ENCODE peak calls at places on chromosome 5, in seven cellular contexts. Y is GF-D8; I is endothelial cell; Q is WTC11; F is stimulated activated CD4-positive, alpha-beta T cell treated with anti-CD3 and anti-CD28 coated beads, Interleukin-12 subunit alpha, Interleukin-12 subunit beta, amount 100 ng/mL, for 24 hours; O is RCC 7860; L is aorta. D is an unnamed sample.
A peak's percentile ranks its signal among the peaks of the same experiment; 100 is the strongest.

GRCh38 chr5:1017691-1018455 is 9.3 kb downstream of the NKD2 start:
- DNase-seq in Y (no peak), I (no peak), O (no peak), F (no peak), L (peak; percentile 69), Q (no peak), D (no peak)

GRCh38 chr5:38613475-38613874 is 57.0 kb upstream of the LIFR start:
- DNase-seq in Q (no peak), L (no peak), I (no peak), O (no peak), F (no peak), Y (no peak), D (no peak)

GRCh38 chr5:125109293-125109692 is 362.9 kb upstream of the ZNF608 start:
- DNase-seq in L (no peak), O (peak; percentile 53), F (no peak), Y (no peak), Q (no peak), I (no peak), D (no peak)

GRCh38 chr5:34735436-34736426 is 79.6 kb downstream of the RAI14 start:
- DNase-seq in I (no peak), O (peak; percentile 81), Y (no peak), Q (no peak), L (no peak), F (no peak), D (no peak)

GRCh38 chr5:60652206-60652605 is 47.8 kb downstream of the DEPDC1B start:
- DNase-seq in F (no peak), I (no peak), Q (no peak), L (no peak), O (peak; percentile 56), Y (no peak), D (no peak)

GRCh38 chr5:14909369-14909768 is 37.8 kb upstream of the ANKH start:
- DNase-seq in Q (no peak), Y (no peak), I (no peak), L (no peak), O (no peak), F (no peak), D (no peak)

GRCh38 chr5:76193635-76194034 is 110.5 kb downstream of the SV2C start:
- DNase-seq in Y (no peak), Q (no peak), I (no peak), F (no peak), L (no peak), O (no peak), D (no peak)

GRCh38 chr5:109997191-109997590 is 307.5 kb downstream of the MAN2A1 start:
- DNase-seq in I (no peak), Q (no peak), Y (no peak), O (no peak), F (no peak), L (no peak), D (peak; percentile 48)

GRCh38 chr5:120306331-120306730 is 157.8 kb upstream of the PRR16 start:
- DNase-seq in F (no peak), I (no peak), L (no peak), Q (no peak), Y (no peak), O (no peak), D (no peak)

GRCh38 chr5:176822426-176823075 is 12.2 kb downstream of the UNC5A start:
- DNase-seq in Q (no peak), L (no peak), F (no peak), O (peak; percentile 29), Y (no peak), I (no peak), D (peak; percentile 68)

GRCh38 chr5:34604119-34604675 is 51.9 kb upstream of the RAI14 start:
- DNase-seq in F (no peak), I (no peak), L (no peak), O (peak; percentile 35), Q (no peak), Y (no peak), D (no peak)

GRCh38 chr5:42583322-42583721 is 160.1 kb downstream of the GHR start:
- DNase-seq in O (peak; percentile 48), Y (peak; percentile 1), F (no peak), L (no peak), Q (peak; percentile 58), I (peak; percentile 60), D (peak; percentile 2)

GRCh38 chr5:34833991-34834793 is 4.8 kb upstream of the TTC23L start:
- DNase-seq in F (no peak), Q (no peak), O (no peak), L (no peak), Y (no peak), I (no peak), D (no peak)

GRCh38 chr5:106267256-106267655 is 1403.5 kb downstream of the EFNA5 start:
- DNase-seq in O (no peak), Y (no peak), I (no peak), L (no peak), Q (no peak), F (no peak), D (no peak)

GRCh38 chr5:133969654-133970324 is 1.4 kb upstream of the C5orf15 start:
- DNase-seq in I (no peak), Q (no peak), O (peak; percentile 84), F (no peak), L (no peak), Y (no peak), D (peak; percentile 52)